ENCODE peak calls at places on chromosomes 12 and 14, in nine cellular contexts. E is CD8-positive, alpha-beta T cell; B is fibroblast of the conjunctiva; T is foreskin fibroblast; I is MV-4-11; D is skeletal muscle cell; R is mammary epithelial cell; U is heart right ventricle; W is caudate nucleus. J is an unnamed sample.

GRCh38 chr14:63605041-63605532 is 36.6 kb downstream of the WDR89 start:
- DNase-seq in E (no peak), B (no peak), T (no peak), I (no peak), D (no peak), R (peak; percentile 37), U (no peak), W (no peak), J (no peak)

GRCh38 chr14:78933948-78934524 is 763.9 kb downstream of the NRXN3 start:
- DNase-seq in E (no peak), B (no peak), T (peak; percentile 9), I (peak; percentile 6), D (no peak), R (peak; percentile 8), U (no peak), W (no peak), J (peak; percentile 25)

GRCh38 chr12:107091989-107092641 is 1.2 kb downstream of the CRY1 start:
- DNase-seq in E (no peak), B (peak; percentile 93), T (peak; percentile 85), I (peak; percentile 77), D (peak; percentile 84), R (peak; percentile 94), U (no peak), W (peak; percentile 22), J (peak; percentile 42)

GRCh38 chr14:67883717-67884116 is 64.1 kb downstream of the RAD51B start:
- DNase-seq in E (no peak), B (no peak), T (no peak), I (no peak), D (no peak), R (no peak), U (no peak), W (no peak), J (no peak)

GRCh38 chr14:39873793-39874192 is 441.6 kb upstream of the FBXO33 start:
- DNase-seq in E (no peak), B (no peak), T (no peak), I (no peak), D (no peak), R (no peak), U (no peak), W (no peak), J (no peak)

GRCh38 chr12:120639771-120640721 is at the start of gene CABP1:
- DNase-seq in E (peak; percentile 71), B (no peak), T (no peak), I (no peak), D (no peak), R (no peak), U (no peak), W (no peak), J (peak; percentile 90)

GRCh38 chr12:71782007-71782406 is 27.3 kb downstream of the RAB21 start:
- DNase-seq in E (no peak), B (no peak), T (no peak), I (peak; percentile 53), D (no peak), R (no peak), U (no peak), W (no peak), J (no peak)

GRCh38 chr12:20588057-20588456 is 107.1 kb upstream of the SLCO1C1 start:
- DNase-seq in E (no peak), B (no peak), T (no peak), I (no peak), D (no peak), R (no peak), U (no peak), W (peak; percentile 75), J (no peak)